ENCODE peak calls at places on chromosomes 2 and 18, in nine cellular contexts. A, D, F, X, R, V, L, Q and H are unnamed samples.

GRCh38 chr2:2662037-2662846 is 331.2 kb upstream of the MYT1L start:
- DNase-seq in V (no peak), Q (no peak), R (peak; percentile 23), F (no peak), L (no peak), X (no peak), A (peak; percentile 52), D (no peak), H (no peak)

GRCh38 chr2:24594283-24594682 is 103.2 kb downstream of the NCOA1 start:
- DNase-seq in D (no peak), V (no peak), L (no peak), Q (peak; percentile 20), F (no peak), R (no peak), A (no peak), X (no peak), H (no peak)

GRCh38 chr2:197256021-197256420 is 54.6 kb downstream of the ANKRD44 start:
- DNase-seq in A (no peak), D (no peak), Q (no peak), X (no peak), F (no peak), R (no peak), V (no peak), L (no peak), H (no peak)

GRCh38 chr2:162103443-162104009 is 29.5 kb upstream of the DPP4 start:
- DNase-seq in L (no peak), V (peak; percentile 54), F (peak; percentile 44), R (no peak), A (no peak), D (peak; percentile 53), Q (peak; percentile 53), X (no peak), H (no peak)

GRCh38 chr2:163662141-163662780 is 73.5 kb downstream of the FIGN start:
- DNase-seq in D (peak; percentile 37), L (peak; percentile 82), R (no peak), V (peak; percentile 36), Q (peak; percentile 38), A (no peak), F (no peak), X (no peak), H (no peak)

GRCh38 chr2:25948437-25948836 is 33.9 kb downstream of the KIF3C start:
- DNase-seq in F (no peak), X (no peak), V (no peak), D (no peak), Q (no peak), A (no peak), L (no peak), R (no peak), H (no peak)

GRCh38 chr2:4930704-4931103 is 761.5 kb upstream of the SOX11 start:
- DNase-seq in L (no peak), D (no peak), Q (no peak), A (no peak), F (no peak), R (no peak), X (no peak), V (no peak), H (no peak)

GRCh38 chr2:200812122-200813022 is 662 bp downstream of the BZW1 start:
- DNase-seq in V (peak; percentile 71), X (peak; percentile 70), D (peak; percentile 68), Q (peak; percentile 61), F (peak; percentile 69), R (peak; percentile 87), A (peak; percentile 82), L (peak; percentile 40), H (peak; percentile 89)

GRCh38 chr2:27264753-27265535 is 2.1 kb upstream of the SLC30A3 start:
- DNase-seq in L (no peak), F (no peak), A (peak; percentile 64), Q (no peak), X (peak; percentile 43), D (peak; percentile 43), V (peak; percentile 42), R (peak; percentile 67), H (peak; percentile 87)

GRCh38 chr2:97935719-97936161 is 60.0 kb downstream of the TMEM131 start:
- DNase-seq in R (no peak), V (peak; percentile 85), D (peak; percentile 87), X (no peak), Q (peak; percentile 93), A (no peak), L (peak; percentile 61), F (peak; percentile 41), H (no peak)

GRCh38 chr2:120822908-120823307 is 87.2 kb downstream of the GLI2 start:
- DNase-seq in L (no peak), A (no peak), X (no peak), Q (no peak), D (no peak), R (no peak), F (no peak), V (no peak), H (no peak)

DNA sequence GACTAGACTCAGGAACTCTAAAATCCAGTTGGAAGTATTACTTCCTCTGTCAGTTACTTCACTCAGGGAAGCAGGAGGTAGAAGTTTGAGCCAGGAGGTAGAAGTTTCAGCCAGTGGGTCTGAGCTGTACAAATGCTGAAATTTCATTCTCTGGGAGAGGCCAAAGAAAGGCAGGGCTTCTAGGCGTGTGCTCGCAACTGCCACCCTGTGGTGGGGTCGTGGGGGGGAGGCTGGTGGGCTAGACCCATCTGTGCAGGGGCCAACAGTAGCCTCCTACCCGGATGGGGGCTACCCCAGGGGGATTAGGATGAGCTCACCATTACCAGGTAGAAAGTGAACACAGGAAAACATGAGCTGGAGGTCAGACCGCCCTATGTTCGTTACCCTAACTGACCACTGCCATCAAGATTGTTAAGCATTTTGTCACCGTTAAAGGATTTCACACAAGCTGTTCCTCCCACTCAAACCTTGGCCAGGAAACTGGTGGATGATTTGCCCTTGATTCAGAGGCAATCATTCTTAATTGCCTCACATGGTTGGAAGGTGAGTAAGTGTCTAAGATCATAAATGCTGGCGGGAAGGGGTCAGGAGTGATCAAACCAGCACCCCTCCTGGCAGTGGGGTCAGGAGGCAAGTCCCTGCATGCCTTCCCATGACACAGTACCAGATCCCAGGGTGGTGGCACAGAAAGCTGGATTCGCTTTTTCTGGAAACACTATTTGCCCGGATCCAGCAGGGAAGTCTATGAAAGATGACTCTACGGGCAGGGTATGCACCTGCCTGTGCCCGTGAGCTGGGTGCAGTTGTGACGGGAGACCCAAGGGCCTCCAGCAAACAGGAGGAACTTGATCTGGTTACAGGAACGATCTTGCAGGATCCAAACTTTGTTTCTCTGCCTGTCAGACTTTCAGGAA is 5.2 kb upstream of the FHL2 start:
- DNase-seq in A (no peak), V (peak; percentile 72), Q (peak; percentile 90), L (peak; percentile 99), X (peak; percentile 42), D (peak; percentile 64), R (peak; percentile 71), F (peak; percentile 98), H (peak; percentile 66)
- TF ChIP-seq CTCF in A (peak; percentile 45), V (peak; percentile 47), Q (peak; percentile 60), L (peak; percentile 30), X (no peak), D (peak; percentile 52), R (no peak), F (peak; percentile 36), H (peak; percentile 66)

GRCh38 chr18:51321696-51322095 is 124.2 kb upstream of the MEX3C start:
- DNase-seq in Q (peak; percentile 57), D (peak; percentile 32), A (no peak), V (peak; percentile 56), X (no peak), L (peak; percentile 16), F (peak; percentile 90), R (no peak), H (no peak)
- TF ChIP-seq CTCF in Q (no peak), D (no peak), A (no peak), V (no peak), X (no peak), L (no peak), F (no peak), R (no peak), H (no peak)

DNA sequence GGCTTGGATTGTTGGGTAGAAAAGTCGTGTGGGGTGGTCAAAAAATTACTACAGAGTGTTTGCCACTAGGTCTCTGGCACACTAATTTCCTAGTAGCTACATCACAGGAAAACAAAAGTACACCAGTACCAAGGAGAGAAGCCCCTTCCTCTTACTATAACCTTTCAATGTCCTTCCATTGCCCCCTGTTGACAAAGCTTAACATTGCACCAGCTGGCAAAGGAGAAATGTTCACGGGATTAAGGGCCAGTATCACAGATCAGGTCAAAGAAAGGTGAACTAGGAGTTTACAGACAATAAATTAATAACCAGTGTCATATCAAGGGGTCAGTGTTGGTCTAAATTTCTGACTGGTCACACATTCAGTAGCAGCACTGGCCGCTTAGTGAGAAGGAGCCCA is 1139.6 kb upstream of the FAM98A start:
- DNase-seq in V (no peak), D (no peak), R (no peak), Q (no peak), A (no peak), L (no peak), X (no peak), F (no peak), H (peak; percentile 6)
- TF ChIP-seq CTCF in V (no peak), D (no peak), R (no peak), Q (no peak), A (no peak), L (no peak), X (no peak), F (peak; percentile 11), H (no peak)

GRCh38 chr2:231541605-231542509 is 11.6 kb upstream of the NMUR1 start:
- DNase-seq in A (peak; percentile 33), V (peak; percentile 41), R (no peak), Q (peak; percentile 58), D (peak; percentile 63), L (no peak), F (no peak), X (no peak), H (no peak)
- TF ChIP-seq CTCF in A (no peak), V (peak; percentile 17), R (no peak), Q (no peak), D (peak; percentile 14), L (no peak), F (no peak), X (no peak), H (no peak)